ENCODE peak calls at places on chromosomes 3 and 15, in eight cellular contexts. H is activated naive CD8-positive, alpha-beta T cell treated with anti-CD3 and anti-CD28 coated beads, Interleukin-2, amount 10 ng/mL, durations not matched to agents 7 days and 5 days; I is LNCaP clone FGC; B is HEK293T; G is NCI-H774; L is NCI-H2081; E is CD4-positive, alpha-beta memory T cell; Y is Calu3. M is an unnamed sample.

GRCh38 chr15:45181491-45182285 is 6.1 kb downstream of the SHF start:
- DNase-seq in B (no peak), G (no peak), I (no peak), H (no peak), E (no peak), Y (no peak), L (no peak), M (no peak)

GRCh38 chr3:10164546-10165393 is at the start of gene IRAK2:
- DNase-seq in L (no peak), H (peak), G (peak), B (peak), E (peak), I (peak), Y (peak), M (peak)

GRCh38 chr15:79192462-79193036 is 90.0 kb upstream of the ANKRD34C start:
- DNase-seq in G (no peak), B (no peak), L (no peak), I (no peak), Y (no peak), E (no peak), H (no peak), M (no peak)

GRCh38 chr3:58492385-58492970 is 582 bp downstream of the KCTD6 start:
- DNase-seq in E (no peak), L (peak), B (no peak), Y (no peak), G (peak), H (peak), I (no peak), M (peak)

GRCh38 chr3:6861989-6862879 is 1.3 kb downstream of the GRM7 start:
- DNase-seq in L (no peak), H (no peak), G (no peak), Y (no peak), B (no peak), I (no peak), E (no peak), M (no peak)

GRCh38 chr15:53034767-53035245 is 244.7 kb upstream of the ONECUT1 start:
- DNase-seq in E (no peak), I (no peak), G (no peak), L (no peak), H (no peak), Y (no peak), B (no peak), M (no peak)

GRCh38 chr3:150372320-150373118 is 35.6 kb upstream of the TSC22D2 start:
- DNase-seq in L (no peak), E (no peak), G (no peak), I (no peak), B (peak), Y (no peak), H (no peak), M (no peak)

GRCh38 chr15:68303134-68303533 is 25.6 kb downstream of the FEM1B start:
- DNase-seq in E (no peak), L (no peak), B (no peak), H (no peak), Y (no peak), I (no peak), G (no peak), M (no peak)

GRCh38 chr15:33243393-33243792 is 48.9 kb upstream of the FMN1 start:
- DNase-seq in Y (no peak), I (no peak), G (no peak), H (no peak), L (no peak), B (no peak), E (no peak), M (no peak)

GRCh38 chr3:13092621-13093339 is 19.6 kb upstream of the IQSEC1 start:
- DNase-seq in G (no peak), L (no peak), E (no peak), I (no peak), Y (no peak), B (no peak), H (no peak), M (no peak)

GRCh38 chr3:98645039-98645438 is 51.6 kb upstream of the CPOX start:
- DNase-seq in G (no peak), Y (no peak), E (no peak), H (no peak), I (no peak), B (no peak), L (no peak), M (no peak)

GRCh38 chr3:60365360-60365759 is 885.9 kb downstream of the FHIT start:
- DNase-seq in H (no peak), I (no peak), G (no peak), E (no peak), L (no peak), B (no peak), Y (no peak), M (no peak)

GRCh38 chr3:24686764-24687163 is 192.1 kb upstream of the THRB start:
- DNase-seq in B (no peak), E (no peak), L (no peak), H (no peak), Y (no peak), I (no peak), G (no peak), M (no peak)

GRCh38 chr3:61986473-61986872 is 386.9 kb downstream of the FEZF2 start:
- DNase-seq in I (no peak), B (no peak), Y (no peak), L (no peak), E (no peak), G (no peak), H (no peak), M (no peak)

M was measured in naive thymus-derived CD4-positive, alpha-beta T cell.